ENCODE peak calls at places on chromosome 19, in eight cellular contexts. N is GM10248, A is stomach, K is BJ, P is kidney epithelial cell, H is lower lobe of right lung, W is colonic mucosa, O is fibroblast of pulmonary artery. U is an unnamed sample.

GRCh38 chr19:55640577-55641375 is at the start of gene ZNF580:
- DNase-seq in N (peak), A (peak), K (no peak), P (no peak), H (peak), W (peak), O (peak), U (peak)

GRCh38 chr19:34310494-34310981 is 54.5 kb upstream of the GPI start:
- DNase-seq in N (no peak), A (no peak), K (no peak), P (no peak), H (no peak), W (peak), O (no peak), U (no peak)

GRCh38 chr19:53357821-53358581 is 7.5 kb upstream of the ZNF525 start:
- DNase-seq in N (no peak), A (no peak), K (no peak), P (no peak), H (no peak), W (no peak), O (no peak), U (no peak)

GRCh38 chr19:7265963-7266362 is 28.3 kb downstream of the INSR start:
- DNase-seq in N (no peak), A (peak), K (no peak), P (no peak), H (peak), W (peak), O (no peak), U (no peak)

GRCh38 chr19:32041681-32042292 is 303.6 kb upstream of the ZNF507 start:
- DNase-seq in N (no peak), A (no peak), K (no peak), P (no peak), H (no peak), W (peak), O (peak), U (no peak)

GRCh38 chr19:53612762-53613526 is 18.9 kb upstream of the DPRX start:
- DNase-seq in N (no peak), A (no peak), K (no peak), P (no peak), H (no peak), W (no peak), O (no peak), U (no peak)

GRCh38 chr19:53511933-53512374 is 26.0 kb upstream of the ZNF331 start:
- DNase-seq in N (no peak), A (peak), K (no peak), P (no peak), H (peak), W (peak), O (peak), U (no peak)

GRCh38 chr19:7676854-7677253 is at the start of gene MCEMP1:
- DNase-seq in N (no peak), A (no peak), K (no peak), P (no peak), H (peak), W (no peak), O (no peak), U (no peak)

GRCh38 chr19:7213628-7214328 is 80.4 kb downstream of the INSR start:
- DNase-seq in N (no peak), A (no peak), K (no peak), P (no peak), H (no peak), W (no peak), O (no peak), U (no peak)

GRCh38 chr19:33437351-33438015 is 64.0 kb downstream of the CEBPG start:
- DNase-seq in N (no peak), A (no peak), K (no peak), P (no peak), H (peak), W (no peak), O (no peak), U (no peak)

DNA sequence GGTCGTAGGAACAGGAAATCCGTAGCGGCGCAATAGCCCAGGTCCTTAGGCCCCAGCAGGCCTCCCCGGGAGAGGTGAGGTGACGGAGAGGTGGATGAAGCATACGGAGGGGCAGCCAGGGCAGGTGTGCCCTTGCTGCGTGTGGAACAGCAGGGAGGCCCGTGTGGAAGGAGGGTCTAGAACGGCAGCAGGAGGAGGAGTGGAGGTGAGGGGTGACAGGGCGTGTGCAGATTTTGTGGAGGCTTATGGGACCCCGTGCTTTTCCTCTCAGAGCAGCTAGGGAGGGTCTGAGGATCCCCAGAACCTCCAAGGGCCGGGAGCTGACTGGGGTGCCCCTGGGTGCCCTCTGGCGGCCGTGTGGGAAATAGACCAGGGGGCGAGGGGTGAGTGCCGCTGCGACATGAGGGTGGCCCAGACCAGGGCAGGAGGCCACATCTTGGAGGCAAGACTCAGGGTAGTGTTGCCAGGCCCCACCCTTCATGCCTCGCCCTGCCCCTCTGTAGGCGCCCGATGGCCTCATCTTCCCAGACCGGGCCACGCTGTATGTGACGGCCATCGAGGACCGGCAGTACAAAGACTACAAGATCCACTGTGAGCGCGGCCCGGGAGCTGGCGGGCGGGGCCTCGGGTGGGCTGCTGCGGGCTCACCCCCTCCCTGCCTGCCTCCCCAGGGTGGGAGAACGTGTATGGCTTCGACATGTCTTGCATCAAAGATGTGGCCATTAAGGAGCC is 5.0 kb upstream of the ADM5 start:
- DNase-seq in N (peak), A (no peak), K (no peak), P (no peak), H (no peak), W (no peak), O (no peak), U (no peak)
- TF ChIP-seq CTCF in N (peak), A (no peak), K (peak), P (peak), H (peak), W (peak), O (peak), U (peak)

DNA sequence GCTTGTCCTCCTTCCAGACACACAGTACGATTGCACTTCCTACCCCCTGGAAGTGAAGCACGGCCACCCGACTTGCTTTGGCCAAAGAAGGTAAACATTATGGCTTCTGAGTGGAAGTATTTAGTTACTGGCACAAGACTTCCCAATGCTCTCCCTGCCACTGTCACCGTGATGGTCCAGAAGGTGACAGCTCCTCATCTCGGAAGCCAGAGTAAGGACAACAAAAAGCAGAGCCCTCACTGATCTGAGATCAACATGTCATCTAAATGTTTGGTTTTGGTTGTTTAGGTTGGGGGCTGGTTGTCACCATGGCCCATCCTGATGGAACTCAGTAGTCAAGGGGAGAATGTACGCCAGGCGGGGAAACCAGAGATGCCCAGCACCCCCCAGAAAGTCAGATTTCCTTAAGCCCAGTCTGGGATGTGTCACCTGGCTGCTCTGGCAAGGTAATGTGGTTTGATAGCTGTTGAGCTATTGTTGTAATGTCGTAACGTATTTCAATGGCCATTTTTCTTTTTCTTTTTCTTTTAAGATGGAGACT is 170.1 kb upstream of the ZNF536 start:
- DNase-seq in N (peak), A (no peak), K (no peak), P (no peak), H (no peak), W (no peak), O (no peak), U (peak)
- TF ChIP-seq CTCF in N (no peak), A (no peak), K (no peak), P (no peak), H (no peak), W (no peak), O (no peak), U (no peak)

GRCh38 chr19:18432275-18433038 is 5.5 kb downstream of the ISYNA1 start:
- DNase-seq in N (no peak), A (no peak), K (no peak), P (no peak), H (no peak), W (no peak), O (no peak), U (no peak)

GRCh38 chr19:18429717-18430416 is 8.1 kb downstream of the ISYNA1 start:
- DNase-seq in N (no peak), A (no peak), K (no peak), P (no peak), H (no peak), W (no peak), O (no peak), U (no peak)

GRCh38 chr19:18428837-18429674 is 8.9 kb downstream of the ISYNA1 start:
- DNase-seq in N (peak), A (peak), K (no peak), P (no peak), H (peak), W (peak), O (peak), U (peak)

GRCh38 chr19:18431351-18432197 is 6.4 kb downstream of the ISYNA1 start:
- DNase-seq in N (no peak), A (no peak), K (no peak), P (no peak), H (no peak), W (no peak), O (no peak), U (no peak)

DNA sequence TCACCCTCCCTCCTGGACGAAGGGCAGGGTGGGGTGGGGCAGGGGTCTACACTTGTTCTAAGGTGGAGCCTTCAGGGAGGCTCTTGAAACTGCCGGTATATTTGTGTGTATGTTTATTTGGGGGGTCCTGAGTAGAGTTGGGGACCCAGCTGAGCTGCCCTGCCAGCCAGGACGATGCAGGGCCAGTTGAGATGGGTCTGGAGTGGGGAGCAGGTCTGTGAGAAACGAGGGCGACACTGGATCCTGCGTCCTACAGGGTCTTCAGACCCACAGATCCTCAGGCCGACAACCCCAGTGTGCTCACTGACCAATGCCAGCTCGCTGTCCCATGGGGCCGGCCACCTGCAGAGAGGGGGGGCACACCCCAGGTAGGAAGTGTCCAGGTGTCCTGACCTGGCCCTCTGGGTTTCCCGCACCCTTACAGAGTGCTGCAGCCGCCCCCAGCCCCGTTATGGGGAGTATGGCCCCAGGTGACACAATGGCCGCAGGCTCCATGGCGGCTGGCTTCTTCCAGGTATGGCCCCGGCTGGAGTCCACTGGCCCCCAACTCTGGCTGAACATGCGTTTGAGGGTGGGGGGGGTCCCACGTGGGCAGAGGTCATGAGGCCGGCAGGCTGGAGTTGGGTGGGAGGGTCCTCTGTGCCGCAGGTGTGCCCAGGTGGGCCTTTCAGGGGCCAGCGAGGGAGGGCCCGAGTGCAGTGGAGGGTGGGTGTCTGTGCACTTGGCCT is 7.4 kb downstream of the ISYNA1 start:
- DNase-seq in N (no peak), A (no peak), K (no peak), P (no peak), H (no peak), W (no peak), O (no peak), U (no peak)
- TF ChIP-seq CTCF in N (no peak), A (no peak), K (no peak), P (no peak), H (no peak), W (no peak), O (no peak), U (no peak)

DNA sequence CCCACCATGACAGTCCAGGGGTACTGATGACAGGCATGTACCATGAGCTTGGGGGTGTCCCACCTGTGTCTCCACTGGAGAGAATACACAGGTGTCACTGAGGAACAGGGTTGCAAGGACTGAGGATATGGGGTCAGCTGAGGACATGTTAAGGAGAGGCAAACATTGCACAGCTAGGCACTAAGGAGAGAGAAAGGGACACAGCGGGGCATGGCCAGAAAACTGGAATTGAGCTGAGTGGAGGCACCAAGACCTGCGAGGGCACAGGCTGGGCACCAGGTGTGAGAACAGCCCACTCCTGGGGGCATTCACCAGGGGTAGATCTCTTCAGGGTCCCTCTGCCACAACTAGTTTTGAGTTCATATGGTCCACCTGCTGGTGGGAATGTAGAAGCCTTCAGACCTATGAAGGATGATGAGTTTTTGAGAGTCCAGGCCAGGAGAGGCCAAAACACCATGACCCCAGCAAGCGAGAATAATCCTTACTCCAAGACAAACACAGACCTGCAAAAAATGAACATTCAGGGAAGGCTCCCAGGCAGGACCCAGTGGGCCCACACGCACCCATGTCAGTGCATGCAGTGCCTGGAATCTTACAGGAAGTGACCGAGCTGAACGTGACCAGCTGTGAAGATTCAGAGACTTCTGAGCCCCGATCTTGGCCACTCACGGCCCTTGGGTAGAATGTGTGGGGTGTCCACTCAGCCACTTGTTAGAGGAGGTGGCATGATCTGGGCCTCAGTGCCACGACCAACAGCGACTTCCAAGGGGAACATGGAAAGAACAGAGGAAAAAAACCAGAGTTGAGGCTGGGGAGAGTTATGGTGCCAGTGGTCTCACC is 1.4 kb upstream of the ZNF584 start:
- DNase-seq in N (no peak), A (no peak), K (no peak), P (no peak), H (no peak), W (no peak), O (no peak), U (no peak)
- TF ChIP-seq CTCF in N (peak), A (no peak), K (peak), P (peak), H (peak), W (no peak), O (peak), U (peak)

GRCh38 chr19:48117515-48118330 is 7.1 kb upstream of the PLA2G4C start:
- DNase-seq in N (no peak), A (no peak), K (no peak), P (no peak), H (no peak), W (no peak), O (no peak), U (no peak)
- TF ChIP-seq CTCF in N (no peak), A (no peak), K (no peak), P (no peak), H (no peak), W (no peak), O (no peak), U (no peak)

GRCh38 chr19:48872182-48872883 is at the start of gene PPP1R15A:
- DNase-seq in N (peak), A (peak), K (peak), P (peak), H (peak), W (peak), O (peak), U (peak)
- TF ChIP-seq CTCF in N (no peak), A (no peak), K (no peak), P (no peak), H (peak), W (no peak), O (no peak), U (peak)

DNA sequence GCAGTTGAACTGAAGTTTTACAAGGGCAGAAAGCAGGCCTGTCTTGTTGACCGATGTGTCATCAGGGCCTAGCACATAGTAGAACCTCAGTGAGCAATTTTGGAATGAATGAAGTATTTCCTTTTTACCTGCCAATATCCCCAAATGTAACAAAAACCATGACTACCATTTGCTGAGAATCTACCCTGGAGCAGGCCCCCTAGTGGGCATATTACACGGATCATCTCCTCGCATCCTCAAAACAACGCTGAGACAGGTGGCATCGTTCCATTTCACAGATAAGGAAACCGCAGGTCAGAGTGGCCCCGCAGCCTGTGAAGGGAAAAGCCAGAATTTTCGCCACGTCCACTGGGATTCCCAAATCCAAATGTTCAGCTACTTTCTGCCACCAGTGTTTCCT is 77.9 kb downstream of the CACNA1A start:
- DNase-seq in N (peak), A (no peak), K (no peak), P (no peak), H (no peak), W (peak), O (peak), U (no peak)
- TF ChIP-seq CTCF in N (peak), A (no peak), K (peak), P (peak), H (peak), W (no peak), O (peak), U (peak)

GRCh38 chr19:39211731-39212376 is 7.8 kb upstream of the SYCN start:
- DNase-seq in N (no peak), A (no peak), K (no peak), P (no peak), H (no peak), W (no peak), O (no peak), U (no peak)

GRCh38 chr19:39207293-39207836 is 3.3 kb upstream of the SYCN start:
- DNase-seq in N (no peak), A (no peak), K (no peak), P (no peak), H (no peak), W (no peak), O (no peak), U (no peak)

GRCh38 chr19:39206122-39206521 is 2.1 kb upstream of the SYCN start:
- DNase-seq in N (no peak), A (no peak), K (no peak), P (no peak), H (no peak), W (no peak), O (no peak), U (no peak)

GRCh38 chr19:39208175-39208795 is 4.2 kb upstream of the SYCN start:
- DNase-seq in N (no peak), A (no peak), K (no peak), P (no peak), H (no peak), W (no peak), O (no peak), U (no peak)

GRCh38 chr19:39209196-39209595 is 5.1 kb upstream of the SYCN start:
- DNase-seq in N (no peak), A (no peak), K (no peak), P (no peak), H (no peak), W (no peak), O (no peak), U (no peak)
- TF ChIP-seq CTCF in N (no peak), A (no peak), K (no peak), P (no peak), H (no peak), W (no peak), O (no peak), U (no peak)